ENCODE peak calls at places on chromosomes 12 and 14, in six cellular contexts. O is H54; B is AG08396; U is NCI-H1048; W is RCC 7860; T is stimulated activated CD4-positive, alpha-beta T cell treated with anti-CD3 and anti-CD28 coated beads, Interleukin-2, amount 100 ng/mL, for 48 hours. Q is an unnamed sample.

GRCh38 chr14:18656627-18657026 is 55.7 kb downstream of the OR11H12 start:
- DNase-seq in T (no peak), W (no peak), O (no peak), B (no peak), U (no peak), Q (no peak)

GRCh38 chr14:61219673-61220072 is 61.5 kb downstream of the TMEM30B start:
- DNase-seq in U (no peak), B (peak), T (no peak), W (no peak), O (no peak), Q (no peak)

GRCh38 chr12:6384499-6385436 is 806 bp downstream of the LTBR start:
- DNase-seq in O (no peak), W (no peak), T (no peak), B (peak), U (no peak), Q (no peak)

GRCh38 chr12:52403561-52403960 is 2.6 kb downstream of the KRT82 start:
- DNase-seq in U (no peak), W (no peak), B (no peak), T (no peak), O (no peak), Q (no peak)

GRCh38 chr12:39592295-39592694 is 27.3 kb downstream of the ABCD2 start:
- DNase-seq in O (no peak), U (no peak), W (no peak), B (no peak), T (no peak), Q (no peak)

GRCh38 chr12:90543393-90543792 is 411.6 kb downstream of the CCER1 start:
- DNase-seq in U (no peak), W (no peak), B (peak), T (no peak), O (no peak), Q (no peak)

GRCh38 chr14:24430143-24430681 is 458 bp downstream of the KHNYN start:
- DNase-seq in T (peak), B (peak), O (peak), U (no peak), W (no peak), Q (peak)

GRCh38 chr12:40012709-40013108 is 93.2 kb downstream of the SLC2A13 start:
- DNase-seq in U (no peak), T (no peak), B (no peak), W (no peak), O (no peak), Q (no peak)

GRCh38 chr12:19778822-19779221 is 339.5 kb downstream of the AEBP2 start:
- DNase-seq in U (no peak), W (no peak), T (no peak), O (no peak), B (no peak), Q (no peak)

GRCh38 chr12:48454675-48455074 is 17.7 kb upstream of the ANP32D start:
- DNase-seq in O (no peak), U (no peak), B (no peak), W (no peak), T (no peak), Q (no peak)

GRCh38 chr12:76646366-76646765 is 86.8 kb upstream of the OSBPL8 start:
- DNase-seq in B (no peak), T (no peak), W (no peak), O (no peak), U (no peak), Q (no peak)

GRCh38 chr12:24948816-24949722 is at the start of gene BCAT1:
- DNase-seq in U (no peak), W (peak), O (peak), B (peak), T (peak), Q (peak)

GRCh38 chr14:55206175-55206574 is 14.8 kb upstream of the DLGAP5 start:
- DNase-seq in B (no peak), U (no peak), T (no peak), W (no peak), O (no peak), Q (no peak)

GRCh38 chr12:18629916-18630315 is 107.9 kb downstream of the PLCZ1 start:
- DNase-seq in B (no peak), T (no peak), W (peak), O (no peak), U (no peak), Q (no peak)

GRCh38 chr14:74571901-74572828 is 39.9 kb downstream of the LTBP2 start:
- DNase-seq in U (no peak), O (no peak), W (peak), B (peak), T (no peak), Q (no peak)